ENCODE peak calls at places on chromosomes 7 and 10, in seven cellular contexts. Y is retinal pigment epithelial cell, H is fibroblast of mammary gland, A is cardiac fibroblast, M is trophoblast cell, I is OCI-LY7, L is suprapubic skin. K is an unnamed sample.

GRCh38 chr10:34967411-34967880 is 122.7 kb downstream of the CUL2 start:
- DNase-seq in Y (no peak), H (peak; percentile 53), A (peak; percentile 39), M (no peak), I (no peak), L (no peak), K (peak; percentile 96)

GRCh38 chr10:11863353-11864105 is 40.4 kb downstream of the PROSER2 start:
- DNase-seq in Y (no peak), H (no peak), A (no peak), M (no peak), I (peak; percentile 83), L (peak; percentile 29), K (no peak)

GRCh38 chr7:47786557-47787248 is 161.6 kb downstream of the PKD1L1 start:
- DNase-seq in Y (peak; percentile 100), H (peak; percentile 98), A (peak; percentile 99), M (peak; percentile 98), I (no peak), L (no peak), K (peak; percentile 99)

GRCh38 chr10:6201511-6201975 is 1.2 kb upstream of the PFKFB3 start:
- DNase-seq in Y (no peak), H (peak; percentile 31), A (peak; percentile 69), M (peak; percentile 80), I (peak; percentile 93), L (peak; percentile 90), K (peak; percentile 53)

GRCh38 chr10:17214991-17215781 is 12.9 kb upstream of the VIM start:
- DNase-seq in Y (peak; percentile 92), H (peak; percentile 99), A (peak; percentile 98), M (no peak), I (no peak), L (no peak), K (peak; percentile 99)

GRCh38 chr7:114639456-114639855 is 224.8 kb downstream of the FOXP2 start:
- DNase-seq in Y (no peak), H (no peak), A (no peak), M (no peak), I (no peak), L (no peak), K (no peak)

GRCh38 chr7:117816727-117817126 is 56.5 kb downstream of the CTTNBP2 start:
- DNase-seq in Y (no peak), H (peak; percentile 33), A (peak; percentile 5), M (no peak), I (no peak), L (no peak), K (no peak)

GRCh38 chr10:31745612-31746376 is 182.8 kb downstream of the ARHGAP12 start:
- DNase-seq in Y (no peak), H (peak; percentile 98), A (peak; percentile 96), M (peak; percentile 28), I (no peak), L (no peak), K (peak; percentile 92)

GRCh38 chr10:74963549-74963948 is 137.1 kb downstream of the KAT6B start:
- DNase-seq in Y (no peak), H (no peak), A (no peak), M (no peak), I (no peak), L (no peak), K (peak; percentile 19)

GRCh38 chr7:41886906-41887311 is 184.0 kb upstream of the INHBA start:
- DNase-seq in Y (no peak), H (peak; percentile 97), A (peak; percentile 97), M (no peak), I (no peak), L (peak; percentile 88), K (peak; percentile 93)

GRCh38 chr7:13411641-13412040 is 577.8 kb downstream of the ETV1 start:
- DNase-seq in Y (no peak), H (no peak), A (no peak), M (no peak), I (no peak), L (no peak), K (no peak)

GRCh38 chr10:104642311-104643022 is 1.4 kb downstream of the SORCS3 start:
- DNase-seq in Y (no peak), H (peak; percentile 17), A (no peak), M (no peak), I (no peak), L (no peak), K (peak; percentile 12)

GRCh38 chr7:1704326-1705241 is 34.5 kb downstream of the ELFN1 start:
- DNase-seq in Y (no peak), H (no peak), A (no peak), M (no peak), I (no peak), L (peak; percentile 57), K (no peak)

GRCh38 chr7:31776616-31777015 is 89.6 kb downstream of the PPP1R17 start:
- DNase-seq in Y (peak; percentile 14), H (peak; percentile 60), A (peak; percentile 72), M (peak; percentile 10), I (no peak), L (no peak), K (peak; percentile 68)

GRCh38 chr7:66902844-66903180 is 18.2 kb upstream of the TMEM248 start:
- DNase-seq in Y (no peak), H (no peak), A (no peak), M (no peak), I (no peak), L (no peak), K (no peak)

GRCh38 chr7:1252543-1253090 is 19.9 kb downstream of the UNCX start:
- DNase-seq in Y (no peak), H (no peak), A (no peak), M (no peak), I (no peak), L (no peak), K (no peak)

GRCh38 chr7:46932656-46933424 is 649.1 kb downstream of the TNS3 start:
- DNase-seq in Y (peak; percentile 56), H (peak; percentile 97), A (peak; percentile 95), M (peak; percentile 89), I (no peak), L (no peak), K (peak; percentile 92)

GRCh38 chr7:47327306-47327697 is 254.6 kb downstream of the TNS3 start:
- DNase-seq in Y (no peak), H (peak; percentile 31), A (peak; percentile 46), M (no peak), I (no peak), L (no peak), K (peak; percentile 44)

GRCh38 chr7:127393370-127394058 is 1.0 kb upstream of the ZNF800 start:
- DNase-seq in Y (no peak), H (no peak), A (no peak), M (no peak), I (no peak), L (peak; percentile 78), K (peak; percentile 23)

GRCh38 chr7:140035400-140036223 is 27.1 kb downstream of the PARP12 start:
- DNase-seq in Y (no peak), H (peak; percentile 87), A (peak; percentile 90), M (no peak), I (no peak), L (no peak), K (peak; percentile 37)

GRCh38 chr7:106779877-106780276 is 85.2 kb upstream of the PIK3CG start:
- DNase-seq in Y (no peak), H (no peak), A (no peak), M (peak; percentile 39), I (peak; percentile 24), L (no peak), K (no peak)

GRCh38 chr10:21516270-21517131 is 9.0 kb downstream of the SKIDA1 start:
- DNase-seq in Y (no peak), H (peak; percentile 73), A (peak; percentile 67), M (peak; percentile 73), I (peak; percentile 67), L (no peak), K (peak; percentile 71)
- H3K4me3 ChIP-seq in Y (peak overlapping the region; percentile 64), H (peak overlapping the region; percentile 66), A (peak overlapping the region; percentile 61), M (peak overlapping the region; percentile 83), I (peak overlapping the region; percentile 70), L (peak overlapping the region; percentile 87), K (peak overlapping the region; percentile 59)

DNA sequence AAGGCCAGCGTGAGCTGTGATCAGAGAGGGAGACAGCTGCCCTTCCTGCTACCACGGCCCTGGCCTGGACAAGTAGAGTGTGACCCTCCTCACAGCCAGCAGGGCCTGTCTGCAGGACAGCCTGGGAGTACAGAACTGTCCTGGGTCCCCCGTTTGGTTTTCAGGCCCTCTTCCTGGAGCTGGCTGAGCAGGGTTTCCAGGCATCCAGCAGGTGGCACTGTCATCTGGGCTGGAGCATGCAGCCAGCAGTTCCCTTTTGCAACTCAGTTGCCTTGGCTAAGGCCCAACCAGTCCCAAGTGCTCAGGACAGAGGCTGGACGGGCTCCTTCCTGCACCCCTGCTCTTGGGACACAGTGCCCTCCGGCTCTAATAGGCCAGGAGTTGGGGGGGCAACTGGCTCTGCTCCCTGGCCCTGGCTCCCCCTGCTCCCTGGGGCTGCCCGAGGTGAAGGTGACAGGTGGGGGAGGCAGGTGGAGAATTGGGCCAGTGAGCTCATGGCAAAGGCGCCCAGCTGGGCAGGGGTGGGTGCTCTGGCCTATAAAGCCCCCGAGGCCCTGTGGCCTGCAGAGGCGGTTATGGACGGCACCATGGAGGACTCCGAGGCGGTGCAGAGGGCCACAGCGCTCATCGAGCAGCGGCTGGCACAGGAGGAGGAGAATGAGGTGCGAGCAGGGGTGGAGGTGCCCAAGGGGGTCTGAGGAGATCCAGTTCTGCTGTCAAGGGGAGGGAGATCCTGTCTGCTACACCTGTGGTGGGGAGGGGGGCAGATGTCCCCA is at the start of gene ANKRD2:
- DNase-seq in Y (no peak), H (peak; percentile 86), A (peak; percentile 83), M (peak; percentile 78), I (peak; percentile 74), L (no peak), K (peak; percentile 72)
- H3K4me3 ChIP-seq in Y (no peak within 1 kb of the TSS), H (no peak within 1 kb of the TSS), A (no peak within 1 kb of the TSS), M (no peak within 1 kb of the TSS), I (no peak within 1 kb of the TSS), L (no peak within 1 kb of the TSS), K (no peak within 1 kb of the TSS)

DNA sequence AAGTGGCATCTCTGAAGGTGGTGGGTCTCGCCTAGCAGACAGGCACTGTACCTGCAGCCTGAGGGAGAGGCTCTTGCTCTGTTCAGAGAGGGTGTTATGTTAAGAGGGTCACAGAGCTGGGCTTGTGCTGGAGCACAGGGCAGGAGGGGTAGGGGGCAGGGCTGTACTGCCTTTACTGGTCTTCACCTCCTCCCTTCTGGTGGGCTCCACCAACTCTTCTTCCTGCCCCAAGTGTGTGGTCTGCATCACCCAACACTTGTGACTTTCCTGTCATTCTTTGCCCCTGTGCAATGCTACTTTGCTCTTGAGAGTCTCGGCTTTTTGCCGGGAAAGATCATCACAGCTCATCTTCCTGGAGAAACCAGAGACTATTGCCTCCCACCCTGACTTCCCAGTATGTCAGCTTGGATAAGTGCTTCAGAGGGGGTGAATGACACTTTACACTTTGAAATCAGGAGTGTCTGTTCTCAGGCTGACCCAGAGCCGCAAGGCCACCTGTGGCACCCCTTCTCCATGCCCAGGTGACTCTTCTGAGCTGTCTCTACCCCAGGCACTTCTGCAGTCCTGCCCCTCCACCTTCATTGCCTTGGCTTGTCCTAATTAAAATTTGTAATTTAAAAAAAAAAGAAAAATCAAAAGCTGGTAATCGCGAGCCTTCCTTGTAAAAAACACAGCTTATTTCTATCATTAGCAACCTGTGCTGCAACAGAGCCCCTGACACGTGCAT is 38.4 kb upstream of the IKZF1 start:
- DNase-seq in Y (no peak), H (no peak), A (no peak), M (no peak), I (no peak), L (no peak), K (no peak)
- H3K4me3 ChIP-seq in Y (no peak overlapping the region), H (no peak overlapping the region), A (no peak overlapping the region), M (no peak overlapping the region), I (peak overlapping the region; percentile 29), L (no peak overlapping the region), K (no peak overlapping the region)

DNA sequence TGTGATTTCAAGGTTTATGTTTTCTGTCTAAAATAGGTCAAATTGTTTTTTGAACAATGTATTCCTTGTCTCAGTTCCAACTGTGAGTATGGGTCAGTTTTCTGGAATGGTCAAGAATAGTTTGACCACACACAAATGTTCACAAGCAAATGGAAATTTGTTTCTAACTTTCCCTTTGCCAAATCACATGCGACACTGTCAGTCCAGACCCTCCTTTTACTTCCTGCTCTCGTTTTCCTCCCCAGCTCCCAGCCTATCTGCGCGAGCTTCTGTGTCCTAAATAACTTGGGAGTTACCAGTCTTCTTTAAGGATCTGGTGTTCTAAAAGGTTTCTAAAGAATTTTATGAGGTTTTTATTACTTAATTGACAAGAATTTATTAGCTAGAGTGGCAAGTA is 266.0 kb upstream of the KLF6 start:
- DNase-seq in Y (no peak), H (peak; percentile 22), A (peak; percentile 78), M (peak; percentile 35), I (no peak), L (no peak), K (peak; percentile 25)
- H3K4me3 ChIP-seq in Y (no peak overlapping the region), H (no peak overlapping the region), A (peak overlapping the region; percentile 41), M (no peak overlapping the region), I (peak overlapping the region; percentile 32), L (peak overlapping the region; percentile 32), K (no peak overlapping the region)